ENCODE peak calls at places on chromosomes 6 and 20, in four cellular contexts. One of them, this sample, is unnamed.

GRCh38 chr6:45445749-45446454 is 68.2 kb upstream of the SUPT3H start:
- DNase-seq in Calu3: peak
- DNase-seq in epithelial cell of proximal tubule: peak
- DNase-seq in K562: peak
- DNase-seq in this sample: peak

GRCh38 chr20:32458837-32459220 is 100.7 kb downstream of the ASXL1 start:
- DNase-seq in K562: no peak
- DNase-seq in Calu3: no peak
- DNase-seq in epithelial cell of proximal tubule: no peak
- DNase-seq in this sample: no peak

GRCh38 chr20:53202781-53203180 is 230.6 kb downstream of the TSHZ2 start:
- DNase-seq in K562: no peak
- DNase-seq in epithelial cell of proximal tubule: no peak
- DNase-seq in Calu3: no peak
- DNase-seq in this sample: no peak

GRCh38 chr6:146550911-146551310 is 7.3 kb downstream of the RAB32 start:
- DNase-seq in K562: no peak
- DNase-seq in Calu3: no peak
- DNase-seq in epithelial cell of proximal tubule: no peak
- DNase-seq in this sample: no peak

GRCh38 chr6:12719017-12719416 is 2.5 kb downstream of the PHACTR1 start:
- DNase-seq in Calu3: no peak
- DNase-seq in K562: no peak
- DNase-seq in epithelial cell of proximal tubule: no peak
- DNase-seq in this sample: no peak

GRCh38 chr6:106181664-106182418 is 95.7 kb downstream of the PRDM1 start:
- DNase-seq in K562: no peak
- DNase-seq in Calu3: no peak
- DNase-seq in epithelial cell of proximal tubule: no peak
- DNase-seq in this sample: no peak

GRCh38 chr6:147063469-147064031 is 140.7 kb upstream of the STXBP5 start:
- DNase-seq in K562: no peak
- DNase-seq in epithelial cell of proximal tubule: peak
- DNase-seq in Calu3: peak
- DNase-seq in this sample: no peak

GRCh38 chr6:169983651-169984050 is 232.2 kb downstream of the ERMARD start:
- DNase-seq in K562: no peak
- DNase-seq in Calu3: no peak
- DNase-seq in epithelial cell of proximal tubule: no peak
- DNase-seq in this sample: no peak

GRCh38 chr20:4726710-4727391 is 5.1 kb downstream of the PRND start:
- DNase-seq in Calu3: no peak
- DNase-seq in K562: no peak
- DNase-seq in epithelial cell of proximal tubule: no peak
- DNase-seq in this sample: peak

GRCh38 chr6:40893021-40893420 is 146.0 kb downstream of the UNC5CL start:
- DNase-seq in K562: no peak
- DNase-seq in Calu3: no peak
- DNase-seq in epithelial cell of proximal tubule: no peak
- DNase-seq in this sample: no peak

GRCh38 chr6:135299256-135299655 is 118.1 kb downstream of the MYB start:
- DNase-seq in Calu3: no peak
- DNase-seq in epithelial cell of proximal tubule: no peak
- DNase-seq in K562: peak
- DNase-seq in this sample: no peak

GRCh38 chr6:118618676-118619377 is 32.6 kb downstream of the CEP85L start:
- DNase-seq in epithelial cell of proximal tubule: no peak
- DNase-seq in K562: peak
- DNase-seq in Calu3: peak
- DNase-seq in this sample: peak

GRCh38 chr6:106794129-106794528 is 164.8 kb downstream of the QRSL1 start:
- DNase-seq in epithelial cell of proximal tubule: no peak
- DNase-seq in K562: no peak
- DNase-seq in Calu3: no peak
- DNase-seq in this sample: no peak

GRCh38 chr20:61443541-61444126 is 191.6 kb downstream of the CDH4 start:
- DNase-seq in Calu3: no peak
- DNase-seq in K562: no peak
- DNase-seq in epithelial cell of proximal tubule: no peak
- DNase-seq in this sample: no peak

GRCh38 chr6:105844275-105844848 is 241.8 kb upstream of the PRDM1 start:
- DNase-seq in K562: no peak
- DNase-seq in Calu3: no peak
- DNase-seq in epithelial cell of proximal tubule: no peak
- DNase-seq in this sample: no peak

GRCh38 chr6:21277601-21278043 is 315.9 kb upstream of the SOX4 start:
- DNase-seq in K562: no peak
- DNase-seq in epithelial cell of proximal tubule: peak
- DNase-seq in Calu3: peak
- DNase-seq in this sample: no peak

GRCh38 chr6:47631248-47632196 is 66.9 kb upstream of the ADGRF4 start:
- DNase-seq in K562: peak
- DNase-seq in Calu3: no peak
- DNase-seq in epithelial cell of proximal tubule: peak
- DNase-seq in this sample: no peak

GRCh38 chr20:38032585-38033329 is 499 bp downstream of the TTI1 start:
- DNase-seq in K562: no peak
- DNase-seq in Calu3: no peak
- DNase-seq in epithelial cell of proximal tubule: no peak
- DNase-seq in this sample: no peak

GRCh38 chr20:19633985-19634384 is 124.1 kb upstream of the RIN2 start:
- DNase-seq in epithelial cell of proximal tubule: no peak
- DNase-seq in K562: no peak
- DNase-seq in Calu3: no peak
- DNase-seq in this sample: no peak

GRCh38 chr6:156563710-156564109 is 213.5 kb upstream of the ARID1B start:
- DNase-seq in K562: no peak
- DNase-seq in epithelial cell of proximal tubule: no peak
- DNase-seq in Calu3: no peak
- DNase-seq in this sample: no peak

GRCh38 chr6:163841326-163841725 is 426.8 kb downstream of the QKI start:
- DNase-seq in Calu3: no peak
- DNase-seq in K562: no peak
- DNase-seq in epithelial cell of proximal tubule: no peak
- DNase-seq in this sample: no peak

DNA sequence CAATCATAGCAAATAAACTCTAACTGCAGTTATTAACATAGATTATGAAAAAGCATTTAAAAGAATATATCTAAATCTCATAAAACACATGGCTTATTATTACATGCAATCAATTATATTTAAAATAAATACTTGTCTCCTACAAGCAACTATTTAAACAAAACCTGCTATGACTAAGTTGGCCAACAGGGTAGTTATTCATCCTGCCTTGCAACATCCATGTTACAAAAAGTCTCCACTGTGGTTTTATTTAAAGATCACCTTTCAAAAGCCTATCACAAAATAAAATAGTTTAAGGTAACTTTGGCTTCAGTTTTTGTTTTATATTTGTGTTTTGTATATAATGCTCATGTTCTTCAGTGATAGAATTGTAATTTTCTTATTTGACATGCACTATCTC is 1127.0 kb upstream of the MAP3K7 start:
- DNase-seq in Calu3: no peak
- DNase-seq in epithelial cell of proximal tubule: no peak
- DNase-seq in K562: no peak
- DNase-seq in this sample: no peak
- TF ChIP-seq CTCF in Calu3: no peak
- TF ChIP-seq CTCF in epithelial cell of proximal tubule: peak
- TF ChIP-seq CTCF in K562: no peak
- TF ChIP-seq CTCF in this sample: no peak

GRCh38 chr20:44475694-44476560 is at the start of gene TTPAL:
- DNase-seq in Calu3: peak
- DNase-seq in epithelial cell of proximal tubule: no peak
- DNase-seq in K562: peak
- DNase-seq in this sample: peak
- TF ChIP-seq CTCF in Calu3: no peak
- TF ChIP-seq CTCF in epithelial cell of proximal tubule: peak
- TF ChIP-seq CTCF in K562: peak
- TF ChIP-seq CTCF in this sample: peak

GRCh38 chr20:23165307-23165750 is 79.2 kb upstream of the CD93 start:
- DNase-seq in Calu3: no peak
- DNase-seq in K562: no peak
- DNase-seq in epithelial cell of proximal tubule: no peak
- DNase-seq in this sample: no peak
- TF ChIP-seq CTCF in Calu3: no peak
- TF ChIP-seq CTCF in K562: peak
- TF ChIP-seq CTCF in epithelial cell of proximal tubule: peak
- TF ChIP-seq CTCF in this sample: no peak

DNA sequence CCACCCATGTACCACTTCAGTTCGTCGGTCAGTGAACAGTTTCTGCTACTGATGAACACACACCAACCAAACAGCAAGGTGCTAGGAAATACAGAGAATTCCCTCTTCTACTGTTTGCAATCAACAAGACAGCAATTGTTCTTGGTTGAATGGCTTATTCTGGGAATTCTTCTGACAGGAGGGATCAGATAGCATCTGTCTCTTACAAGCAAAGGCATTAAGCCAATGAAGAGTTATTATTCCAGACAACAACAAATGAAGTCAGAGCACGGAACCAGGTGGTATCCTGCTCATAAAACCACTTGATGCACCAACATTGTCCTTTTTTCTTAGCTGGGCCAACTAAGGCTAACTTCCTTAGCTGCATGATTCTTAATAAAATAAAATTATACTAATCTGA is 37.8 kb downstream of the PTPRK start:
- DNase-seq in K562: no peak
- DNase-seq in epithelial cell of proximal tubule: no peak
- DNase-seq in Calu3: no peak
- DNase-seq in this sample: no peak
- TF ChIP-seq CTCF in K562: no peak
- TF ChIP-seq CTCF in epithelial cell of proximal tubule: no peak
- TF ChIP-seq CTCF in Calu3: no peak
- TF ChIP-seq CTCF in this sample: no peak